ENCODE peak calls at places on chromosomes 4 and X, in eight cellular contexts. E is cardiac muscle cell, S is MG63, C is psoas muscle, T is aorta, X is heart left ventricle, V is astrocyte, W is HCT116. Y is an unnamed sample. For H3K36me3 and H3K27me3, the result is how much of the 10 kb centered on the place peaks cover.

GRCh38 chr4:152115794-152116193 is 355.0 kb upstream of the GATB start:
- DNase-seq in V (no peak), X (no peak), E (no peak), T (no peak), W (no peak), C (no peak), S (no peak), Y (no peak)

GRCh38 chr4:98446499-98447375 is 185.6 kb downstream of the RAP1GDS1 start:
- DNase-seq in E (no peak), X (no peak), S (no peak), T (no peak), W (no peak), C (peak), V (peak), Y (no peak)

GRCh38 chrX:149908727-149909126 is 20.6 kb upstream of the HSFX4 start:
- DNase-seq in S (no peak), W (no peak), E (no peak), V (no peak), T (no peak), X (no peak), C (no peak), Y (no peak)

GRCh38 chr4:173091362-173091761 is 77.2 kb upstream of the GALNT7 start:
- DNase-seq in T (no peak), V (no peak), E (no peak), S (no peak), C (no peak), X (no peak), W (no peak), Y (no peak)

GRCh38 chr4:15542795-15543194 is 73.1 kb downstream of the CC2D2A start:
- DNase-seq in S (no peak), V (no peak), T (no peak), E (no peak), W (no peak), X (peak), C (no peak), Y (no peak)

GRCh38 chr4:128913228-128913627 is 103.7 kb downstream of the JADE1 start:
- DNase-seq in W (no peak), T (no peak), C (no peak), X (no peak), V (no peak), S (no peak), E (no peak), Y (no peak)

GRCh38 chr4:120202222-120202621 is 135.6 kb upstream of the MAD2L1 start:
- DNase-seq in W (no peak), T (no peak), C (no peak), V (no peak), X (no peak), S (no peak), E (no peak), Y (no peak)

GRCh38 chr4:80711956-80712355 is 318.6 kb upstream of the BMP3 start:
- DNase-seq in E (no peak), C (no peak), S (no peak), V (no peak), X (no peak), W (no peak), T (no peak), Y (no peak)

GRCh38 chrX:57918750-57919436 is 8.6 kb upstream of the ZXDA start:
- DNase-seq in C (no peak), V (no peak), T (no peak), S (peak), X (no peak), W (peak), E (peak), Y (no peak)

GRCh38 chr4:3307486-3307885 is 14.7 kb downstream of the RGS12 start:
- DNase-seq in C (no peak), W (no peak), E (no peak), S (no peak), X (no peak), T (peak), V (no peak), Y (no peak)

GRCh38 chr4:24237709-24238108 is 346.6 kb downstream of the DHX15 start:
- DNase-seq in X (no peak), W (no peak), E (no peak), C (no peak), S (no peak), V (no peak), T (no peak), Y (no peak)

GRCh38 chrX:50704987-50705386 is 109.0 kb downstream of the SHROOM4 start:
- DNase-seq in C (no peak), V (no peak), X (no peak), E (no peak), W (no peak), S (no peak), T (no peak), Y (no peak)

GRCh38 chr4:10083331-10083769 is 33.2 kb downstream of the WDR1 start:
- DNase-seq in E (no peak), W (no peak), C (peak), X (no peak), T (peak), S (no peak), V (no peak), Y (no peak)

GRCh38 chrX:57270980-57271379 is 15.5 kb upstream of the FAAH2 start:
- DNase-seq in W (no peak), E (no peak), T (no peak), S (no peak), C (no peak), X (no peak), V (no peak), Y (no peak)

GRCh38 chrX:129958814-129959492 is 23.5 kb upstream of the BCORL1 start:
- DNase-seq in X (no peak), T (no peak), S (no peak), C (no peak), W (no peak), E (no peak), V (no peak), Y (no peak)

GRCh38 chr4:73213917-73214663 is 44.5 kb downstream of the ANKRD17 start:
- DNase-seq in T (no peak), W (no peak), E (no peak), S (no peak), X (no peak), C (no peak), V (peak), Y (no peak)

GRCh38 chrX:51158261-51158660 is 174.4 kb upstream of the NUDT10 start:
- DNase-seq in S (no peak), V (no peak), X (no peak), W (no peak), T (no peak), E (no peak), C (no peak), Y (no peak)

GRCh38 chr4:101600287-101600686 is 190.2 kb upstream of the BANK1 start:
- DNase-seq in E (no peak), C (no peak), V (no peak), W (no peak), X (no peak), T (no peak), S (no peak), Y (no peak)

GRCh38 chr4:117311215-117311614 is 225.8 kb upstream of the TRAM1L1 start:
- DNase-seq in C (no peak), S (no peak), E (no peak), V (no peak), T (no peak), X (no peak), W (no peak), Y (no peak)

GRCh38 chr4:1200425-1201035 is 28.1 kb upstream of the SPON2 start:
- DNase-seq in S (peak), C (peak), V (peak), E (no peak), T (peak), W (no peak), X (peak), Y (peak)

GRCh38 chr4:155906554-155907247 is 3.2 kb downstream of the TDO2 start:
- DNase-seq in T (no peak), X (peak), W (no peak), S (peak), C (no peak), E (no peak), V (peak), Y (no peak)

GRCh38 chrX:121356139-121356849 is 308.9 kb downstream of the GLUD2 start:
- DNase-seq in S (no peak), X (no peak), W (no peak), T (no peak), C (no peak), V (no peak), E (no peak), Y (no peak)

GRCh38 chr4:48090621-48091020 is 43.4 kb downstream of the TXK start:
- DNase-seq in E (no peak), V (no peak), S (no peak), X (no peak), W (no peak), C (no peak), T (no peak), Y (no peak)

GRCh38 chr4:36904823-36905222 is 339.7 kb upstream of the NWD2 start:
- DNase-seq in E (no peak), C (no peak), X (no peak), S (no peak), T (no peak), W (no peak), V (no peak), Y (no peak)

GRCh38 chrX:147757750-147758149 is 154.0 kb upstream of the FMR1 start:
- DNase-seq in C (no peak), E (no peak), W (no peak), T (no peak), V (no peak), X (no peak), S (no peak), Y (no peak)

GRCh38 chrX:21487832-21488231 is 113.6 kb downstream of the CNKSR2 start:
- DNase-seq in T (no peak), W (no peak), X (no peak), S (no peak), V (peak), C (no peak), E (peak), Y (no peak)

GRCh38 chrX:150616179-150616862 is 47.9 kb downstream of the MTM1 start:
- DNase-seq in X (no peak), C (no peak), S (no peak), W (no peak), V (no peak), T (no peak), E (no peak), Y (peak)

GRCh38 chr4:136731025-136731424 is 801.3 kb downstream of the PCDH18 start:
- DNase-seq in E (no peak), W (no peak), X (no peak), V (no peak), S (no peak), T (no peak), C (no peak), Y (no peak)

GRCh38 chr4:88660446-88661294 is 37.0 kb downstream of the NAP1L5 start:
- DNase-seq in S (no peak), E (no peak), C (no peak), W (no peak), V (peak), X (no peak), T (no peak), Y (no peak)

GRCh38 chr4:89572224-89572858 is 264.6 kb downstream of the SNCA start:
- DNase-seq in V (peak), S (no peak), T (no peak), X (no peak), C (no peak), W (no peak), E (peak), Y (no peak)

GRCh38 chrX:10636337-10636736 is 16.0 kb upstream of the MID1 start:
- DNase-seq in X (peak), W (peak), T (no peak), E (peak), V (no peak), C (no peak), S (peak), Y (peak)

DNA sequence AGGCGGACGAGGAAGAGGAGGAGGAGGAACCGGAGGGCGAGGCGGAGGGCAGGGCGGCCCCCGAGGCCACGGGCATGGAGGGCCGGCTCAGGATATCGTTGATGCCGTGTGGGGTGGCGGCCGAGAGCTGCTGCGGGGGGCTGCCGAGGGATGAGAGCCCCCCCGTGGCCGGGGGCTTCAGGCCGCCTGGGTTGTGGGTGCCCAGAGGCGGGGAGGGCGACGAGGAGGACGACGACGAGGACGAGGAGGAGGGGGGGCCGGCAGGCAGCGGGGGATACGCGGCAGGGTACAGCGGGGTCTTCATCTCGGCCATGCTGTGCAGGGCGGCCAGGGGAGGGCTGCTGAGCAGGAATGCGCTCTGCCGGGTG is 1.3 kb downstream of the NKX6-1 start:
- DNase-seq in W (no peak), X (no peak), E (no peak), S (no peak), T (no peak), C (no peak), V (no peak), Y (peak)
- H3K4me3 ChIP-seq in W (peak), X (peak), E (peak), S (peak), T (peak), C (peak), V (peak), Y (peak)

DNA sequence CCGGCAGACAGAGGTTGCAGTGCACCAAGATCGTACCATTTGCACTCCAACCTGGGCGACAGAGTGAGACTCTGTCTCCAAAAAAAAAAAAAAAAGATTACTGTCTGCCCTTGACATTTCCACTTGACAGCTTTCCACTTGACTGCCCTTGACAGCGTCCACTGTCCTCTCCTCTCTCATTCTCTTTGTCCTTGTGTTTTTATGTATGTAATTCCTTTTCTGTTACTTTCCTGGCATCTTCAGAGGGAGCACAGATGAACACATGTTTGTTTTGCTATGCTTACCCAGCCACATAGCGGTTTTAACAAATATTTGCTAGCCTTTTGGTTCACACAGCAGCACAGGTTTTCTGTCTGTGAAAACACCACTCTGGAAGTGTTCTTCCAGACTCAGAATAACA is 26.2 kb downstream of the SYAP1 start:
- DNase-seq in E (no peak), W (no peak), C (no peak), S (no peak), T (no peak), V (no peak), X (no peak), Y (no peak)
- H3K36me3 ChIP-seq in E (under half), W (under half), C (under half), S (under half), T (under half), V (under half), X (under half), Y (under half)

DNA sequence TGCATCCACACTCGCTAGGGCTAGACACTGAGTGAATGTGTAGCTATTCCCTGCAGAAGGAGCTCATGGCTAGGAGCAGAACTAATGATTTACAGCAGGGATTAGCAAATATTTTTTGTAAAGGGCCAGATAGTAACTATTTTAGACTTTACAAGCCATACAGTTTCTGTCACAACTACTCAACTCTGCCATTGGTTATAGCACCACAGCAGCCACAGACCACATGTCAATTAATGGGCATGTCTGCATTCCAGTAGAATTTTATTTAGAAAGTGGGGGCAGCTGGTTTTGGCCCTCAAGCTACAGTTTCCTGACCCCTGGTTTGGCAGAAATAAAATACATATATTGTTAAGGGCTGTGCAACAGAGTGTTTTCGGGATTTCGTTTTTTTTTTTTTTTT is 192.6 kb downstream of the FRMPD4 start:
- DNase-seq in X (no peak), W (no peak), T (no peak), C (no peak), V (no peak), S (no peak), E (no peak), Y (no peak)
- H3K27me3 ChIP-seq in X (under half), W (under half), T (under half), C (under half), V (under half), S (under half), E (under half), Y (under half)

GRCh38 chrX:25001808-25002657 is 13.7 kb downstream of the ARX start:
- DNase-seq in V (no peak), S (no peak), W (no peak), C (no peak), X (no peak), T (no peak), E (no peak), Y (peak)
- H3K4me3 ChIP-seq in V (no peak), S (no peak), W (no peak), C (no peak), X (no peak), T (no peak), E (no peak), Y (peak)